ENCODE peak calls at places on chromosome 4, in eight cellular contexts. One of them, this sample, is unnamed.

GRCh38 chr4:138843611-138844010 is 172.0 kb upstream of the NOCT start:
- DNase-seq in CD8-positive, alpha-beta memory T cell: no peak
- DNase-seq in dorsolateral prefrontal cortex: no peak
- DNase-seq in Peyer's patch: peak
- DNase-seq in astrocyte of the cerebellum: no peak
- DNase-seq in choroid plexus epithelial cell: no peak
- DNase-seq in fibroblast of mammary gland: no peak
- DNase-seq in pancreas: no peak
- DNase-seq in this sample: no peak

GRCh38 chr4:80207172-80207583 is 9.9 kb downstream of the PRDM8 start:
- DNase-seq in CD8-positive, alpha-beta memory T cell: no peak
- DNase-seq in dorsolateral prefrontal cortex: no peak
- DNase-seq in Peyer's patch: no peak
- DNase-seq in astrocyte of the cerebellum: no peak
- DNase-seq in choroid plexus epithelial cell: no peak
- DNase-seq in fibroblast of mammary gland: no peak
- DNase-seq in pancreas: no peak
- DNase-seq in this sample: no peak

GRCh38 chr4:15996773-15997172 is 33.8 kb upstream of the FGFBP2 start:
- DNase-seq in CD8-positive, alpha-beta memory T cell: no peak
- DNase-seq in dorsolateral prefrontal cortex: no peak
- DNase-seq in Peyer's patch: no peak
- DNase-seq in astrocyte of the cerebellum: no peak
- DNase-seq in choroid plexus epithelial cell: peak
- DNase-seq in fibroblast of mammary gland: no peak
- DNase-seq in pancreas: no peak
- DNase-seq in this sample: no peak

GRCh38 chr4:22508376-22508775 is 7.5 kb downstream of the ADGRA3 start:
- DNase-seq in CD8-positive, alpha-beta memory T cell: no peak
- DNase-seq in dorsolateral prefrontal cortex: no peak
- DNase-seq in Peyer's patch: no peak
- DNase-seq in astrocyte of the cerebellum: no peak
- DNase-seq in choroid plexus epithelial cell: peak
- DNase-seq in fibroblast of mammary gland: no peak
- DNase-seq in pancreas: no peak
- DNase-seq in this sample: no peak

GRCh38 chr4:90118547-90119211 is 8.5 kb upstream of the CCSER1 start:
- DNase-seq in CD8-positive, alpha-beta memory T cell: no peak
- DNase-seq in dorsolateral prefrontal cortex: no peak
- DNase-seq in Peyer's patch: no peak
- DNase-seq in astrocyte of the cerebellum: no peak
- DNase-seq in choroid plexus epithelial cell: no peak
- DNase-seq in fibroblast of mammary gland: no peak
- DNase-seq in pancreas: no peak
- DNase-seq in this sample: no peak

GRCh38 chr4:147285751-147286150 is 195.1 kb upstream of the EDNRA start:
- DNase-seq in CD8-positive, alpha-beta memory T cell: no peak
- DNase-seq in dorsolateral prefrontal cortex: no peak
- DNase-seq in Peyer's patch: no peak
- DNase-seq in astrocyte of the cerebellum: peak
- DNase-seq in choroid plexus epithelial cell: peak
- DNase-seq in fibroblast of mammary gland: peak
- DNase-seq in pancreas: no peak
- DNase-seq in this sample: no peak

GRCh38 chr4:71198958-71199357 is 139.9 kb upstream of the SLC4A4 start:
- DNase-seq in CD8-positive, alpha-beta memory T cell: peak
- DNase-seq in dorsolateral prefrontal cortex: no peak
- DNase-seq in Peyer's patch: peak
- DNase-seq in astrocyte of the cerebellum: no peak
- DNase-seq in choroid plexus epithelial cell: no peak
- DNase-seq in fibroblast of mammary gland: no peak
- DNase-seq in pancreas: no peak
- DNase-seq in this sample: no peak

GRCh38 chr4:186738421-186738820 is 14.8 kb upstream of the FAT1 start:
- DNase-seq in CD8-positive, alpha-beta memory T cell: no peak
- DNase-seq in dorsolateral prefrontal cortex: no peak
- DNase-seq in Peyer's patch: no peak
- DNase-seq in astrocyte of the cerebellum: no peak
- DNase-seq in choroid plexus epithelial cell: no peak
- DNase-seq in fibroblast of mammary gland: no peak
- DNase-seq in pancreas: no peak
- DNase-seq in this sample: no peak

GRCh38 chr4:386708-387105 is 49.1 kb downstream of the ZNF141 start:
- DNase-seq in CD8-positive, alpha-beta memory T cell: no peak
- DNase-seq in dorsolateral prefrontal cortex: no peak
- DNase-seq in Peyer's patch: no peak
- DNase-seq in astrocyte of the cerebellum: no peak
- DNase-seq in choroid plexus epithelial cell: no peak
- DNase-seq in fibroblast of mammary gland: no peak
- DNase-seq in pancreas: no peak
- DNase-seq in this sample: no peak

GRCh38 chr4:385934-386707 is 48.5 kb downstream of the ZNF141 start:
- DNase-seq in CD8-positive, alpha-beta memory T cell: no peak
- DNase-seq in dorsolateral prefrontal cortex: no peak
- DNase-seq in Peyer's patch: no peak
- DNase-seq in astrocyte of the cerebellum: no peak
- DNase-seq in choroid plexus epithelial cell: no peak
- DNase-seq in fibroblast of mammary gland: no peak
- DNase-seq in pancreas: no peak
- DNase-seq in this sample: no peak

DNA sequence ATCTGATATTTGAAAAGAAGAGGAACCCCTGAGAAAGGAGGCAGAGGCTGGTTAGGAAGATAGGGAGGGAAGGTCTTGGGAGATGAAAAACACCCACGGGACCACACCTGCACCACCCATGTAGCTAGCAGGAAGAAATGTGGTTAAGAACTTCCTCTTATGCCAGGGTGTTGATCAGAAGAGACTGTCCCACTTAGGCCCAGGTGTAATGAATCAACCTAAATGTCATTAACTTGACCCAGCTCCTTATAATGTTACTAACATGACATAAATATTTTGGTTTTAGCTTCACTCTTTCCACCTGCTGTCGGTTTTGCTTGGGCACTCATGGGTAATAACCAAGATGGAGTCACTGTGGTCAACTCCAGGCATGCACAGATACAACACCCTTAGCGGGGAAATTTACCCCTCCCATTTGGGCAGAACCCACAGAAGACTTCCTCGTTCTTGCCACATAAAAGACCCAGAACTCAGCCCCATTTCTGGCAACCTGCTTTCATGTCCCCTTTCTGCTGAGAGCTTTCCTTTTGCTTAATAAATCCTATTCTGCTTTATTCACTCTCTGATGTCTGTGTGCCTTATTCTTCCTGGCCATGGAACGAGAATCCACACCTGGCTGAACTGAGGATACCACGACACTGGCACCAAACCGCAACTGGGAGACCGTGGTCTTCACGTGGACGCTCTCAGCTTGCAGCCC is 46.8 kb downstream of the ZNF141 start:
- DNase-seq in CD8-positive, alpha-beta memory T cell: no peak
- DNase-seq in dorsolateral prefrontal cortex: no peak
- DNase-seq in Peyer's patch: no peak
- DNase-seq in astrocyte of the cerebellum: no peak
- DNase-seq in choroid plexus epithelial cell: no peak
- DNase-seq in fibroblast of mammary gland: no peak
- DNase-seq in pancreas: no peak
- DNase-seq in this sample: no peak
- H3K4me3 ChIP-seq in CD8-positive, alpha-beta memory T cell: peak
- H3K4me3 ChIP-seq in dorsolateral prefrontal cortex: no peak
- H3K4me3 ChIP-seq in Peyer's patch: no peak
- H3K4me3 ChIP-seq in astrocyte of the cerebellum: no peak
- H3K4me3 ChIP-seq in choroid plexus epithelial cell: no peak
- H3K4me3 ChIP-seq in fibroblast of mammary gland: no peak
- H3K4me3 ChIP-seq in pancreas: no peak
- H3K4me3 ChIP-seq in this sample: no peak

DNA sequence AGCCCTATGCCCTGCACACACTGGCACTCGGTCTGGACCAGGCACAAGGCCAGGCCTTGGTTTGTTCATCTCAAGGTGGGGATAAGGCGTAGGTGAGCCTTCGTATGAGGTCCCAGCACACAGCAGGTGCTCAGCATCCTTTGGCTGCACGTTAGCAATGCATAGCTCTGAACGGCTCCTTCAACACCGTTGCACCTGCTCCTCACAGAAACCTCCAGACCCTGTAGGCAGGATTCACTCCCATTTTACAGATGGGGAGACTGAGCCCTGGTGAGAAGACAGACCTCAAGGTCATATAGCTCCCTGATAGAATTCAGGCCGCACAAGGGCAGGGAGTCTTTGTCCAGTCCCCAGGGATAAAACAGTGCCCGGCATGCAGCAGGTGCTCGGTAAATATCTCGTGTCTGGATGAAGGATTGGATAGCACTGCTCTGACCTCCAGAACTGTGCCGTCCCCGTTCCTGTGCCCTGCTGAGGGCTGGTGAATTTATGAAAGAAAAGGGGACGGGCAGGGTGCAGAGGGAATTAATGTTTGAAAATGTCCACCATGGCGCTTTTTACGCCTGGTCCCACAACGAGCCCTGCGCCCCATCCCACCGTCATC is 2.4 kb downstream of the PPP2R2C start:
- DNase-seq in CD8-positive, alpha-beta memory T cell: no peak
- DNase-seq in dorsolateral prefrontal cortex: no peak
- DNase-seq in Peyer's patch: peak
- DNase-seq in astrocyte of the cerebellum: no peak
- DNase-seq in choroid plexus epithelial cell: no peak
- DNase-seq in fibroblast of mammary gland: no peak
- DNase-seq in pancreas: no peak
- DNase-seq in this sample: no peak
- H3K4me3 ChIP-seq in CD8-positive, alpha-beta memory T cell: no peak
- H3K4me3 ChIP-seq in dorsolateral prefrontal cortex: peak
- H3K4me3 ChIP-seq in Peyer's patch: peak
- H3K4me3 ChIP-seq in astrocyte of the cerebellum: peak
- H3K4me3 ChIP-seq in choroid plexus epithelial cell: peak
- H3K4me3 ChIP-seq in fibroblast of mammary gland: no peak
- H3K4me3 ChIP-seq in pancreas: no peak
- H3K4me3 ChIP-seq in this sample: no peak

DNA sequence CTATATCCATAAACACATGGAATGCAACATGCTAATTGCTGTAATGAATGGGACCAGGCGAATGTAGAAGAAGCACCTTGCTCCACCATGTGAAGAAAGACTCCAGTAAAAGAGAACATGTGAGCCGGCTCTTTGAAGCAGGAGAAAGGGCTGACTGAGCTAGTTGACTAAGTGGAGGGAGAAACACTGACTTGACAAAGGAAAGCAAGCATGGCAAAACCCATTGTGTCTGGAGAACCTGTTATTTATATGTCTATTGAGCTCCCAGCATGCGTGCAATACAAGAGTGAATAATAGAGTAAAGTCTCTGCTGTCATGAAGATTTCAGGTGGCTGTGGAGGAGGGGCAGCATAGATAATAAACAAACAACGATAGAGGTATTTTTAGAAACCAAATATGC is 559.9 kb downstream of the RAB28 start:
- DNase-seq in CD8-positive, alpha-beta memory T cell: no peak
- DNase-seq in dorsolateral prefrontal cortex: no peak
- DNase-seq in Peyer's patch: no peak
- DNase-seq in astrocyte of the cerebellum: no peak
- DNase-seq in choroid plexus epithelial cell: no peak
- DNase-seq in fibroblast of mammary gland: no peak
- DNase-seq in pancreas: no peak
- DNase-seq in this sample: no peak
- H3K4me3 ChIP-seq in CD8-positive, alpha-beta memory T cell: no peak
- H3K4me3 ChIP-seq in dorsolateral prefrontal cortex: no peak
- H3K4me3 ChIP-seq in Peyer's patch: no peak
- H3K4me3 ChIP-seq in astrocyte of the cerebellum: no peak
- H3K4me3 ChIP-seq in choroid plexus epithelial cell: no peak
- H3K4me3 ChIP-seq in fibroblast of mammary gland: no peak
- H3K4me3 ChIP-seq in pancreas: no peak
- H3K4me3 ChIP-seq in this sample: no peak

DNA sequence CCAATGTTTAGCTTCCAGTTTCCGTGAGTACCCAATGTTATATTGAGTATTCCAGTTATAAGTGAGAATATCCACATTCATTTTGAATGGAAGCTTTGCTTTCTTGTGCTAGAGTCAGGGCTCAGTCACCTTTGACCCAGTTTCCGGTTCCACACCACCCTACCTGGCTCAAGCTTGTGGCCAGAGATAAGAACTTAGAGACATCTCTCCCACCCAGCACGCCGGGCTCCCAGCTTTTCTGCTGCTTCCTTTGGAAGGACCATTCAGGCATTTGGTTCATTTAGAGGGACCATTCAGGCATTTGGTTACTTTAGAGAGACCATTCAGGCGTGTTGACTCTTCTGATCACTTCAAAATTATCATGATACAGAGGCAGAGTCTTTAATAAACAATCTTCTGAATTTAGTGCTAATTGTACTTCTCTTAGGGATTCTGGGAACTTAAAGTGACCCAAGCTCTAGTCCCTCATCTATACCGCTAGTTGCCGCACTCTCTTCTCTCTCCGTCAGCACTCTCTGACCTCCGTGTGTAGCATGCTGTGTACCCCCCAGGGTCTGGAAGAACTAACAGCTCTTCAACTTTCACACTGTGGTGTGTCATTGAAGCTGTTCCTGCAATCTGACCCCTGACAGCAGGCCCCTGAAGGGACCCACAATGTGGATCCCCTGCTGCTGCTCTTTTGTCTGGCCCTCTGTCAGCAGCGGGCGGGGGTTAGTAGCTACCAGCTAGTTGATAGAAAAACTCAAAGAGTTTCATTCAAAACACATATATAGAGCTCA is 943.1 kb downstream of the ARAP2 start:
- DNase-seq in CD8-positive, alpha-beta memory T cell: no peak
- DNase-seq in dorsolateral prefrontal cortex: no peak
- DNase-seq in Peyer's patch: no peak
- DNase-seq in astrocyte of the cerebellum: no peak
- DNase-seq in choroid plexus epithelial cell: no peak
- DNase-seq in fibroblast of mammary gland: no peak
- DNase-seq in pancreas: no peak
- DNase-seq in this sample: no peak
- H3K4me3 ChIP-seq in CD8-positive, alpha-beta memory T cell: no peak
- H3K4me3 ChIP-seq in dorsolateral prefrontal cortex: no peak
- H3K4me3 ChIP-seq in Peyer's patch: no peak
- H3K4me3 ChIP-seq in astrocyte of the cerebellum: no peak
- H3K4me3 ChIP-seq in choroid plexus epithelial cell: no peak
- H3K4me3 ChIP-seq in fibroblast of mammary gland: no peak
- H3K4me3 ChIP-seq in pancreas: no peak
- H3K4me3 ChIP-seq in this sample: no peak

GRCh38 chr4:113905301-113905700 is 74.1 kb downstream of the ARSJ start:
- DNase-seq in CD8-positive, alpha-beta memory T cell: no peak
- DNase-seq in dorsolateral prefrontal cortex: no peak
- DNase-seq in Peyer's patch: no peak
- DNase-seq in astrocyte of the cerebellum: no peak
- DNase-seq in choroid plexus epithelial cell: peak
- DNase-seq in fibroblast of mammary gland: no peak
- DNase-seq in pancreas: no peak
- DNase-seq in this sample: no peak

GRCh38 chr4:113899260-113900177 is 79.9 kb downstream of the ARSJ start:
- DNase-seq in CD8-positive, alpha-beta memory T cell: peak
- DNase-seq in dorsolateral prefrontal cortex: no peak
- DNase-seq in Peyer's patch: peak
- DNase-seq in astrocyte of the cerebellum: no peak
- DNase-seq in choroid plexus epithelial cell: no peak
- DNase-seq in fibroblast of mammary gland: no peak
- DNase-seq in pancreas: no peak
- DNase-seq in this sample: no peak

GRCh38 chr4:113907559-113907958 is 71.9 kb downstream of the ARSJ start:
- DNase-seq in CD8-positive, alpha-beta memory T cell: no peak
- DNase-seq in dorsolateral prefrontal cortex: no peak
- DNase-seq in Peyer's patch: no peak
- DNase-seq in astrocyte of the cerebellum: no peak
- DNase-seq in choroid plexus epithelial cell: no peak
- DNase-seq in fibroblast of mammary gland: no peak
- DNase-seq in pancreas: no peak
- DNase-seq in this sample: no peak

GRCh38 chr4:113901994-113902787 is 77.3 kb downstream of the ARSJ start:
- DNase-seq in CD8-positive, alpha-beta memory T cell: peak
- DNase-seq in dorsolateral prefrontal cortex: no peak
- DNase-seq in Peyer's patch: peak
- DNase-seq in astrocyte of the cerebellum: no peak
- DNase-seq in choroid plexus epithelial cell: no peak
- DNase-seq in fibroblast of mammary gland: no peak
- DNase-seq in pancreas: peak
- DNase-seq in this sample: peak
- H3K4me3 ChIP-seq in CD8-positive, alpha-beta memory T cell: peak
- H3K4me3 ChIP-seq in dorsolateral prefrontal cortex: no peak
- H3K4me3 ChIP-seq in Peyer's patch: no peak
- H3K4me3 ChIP-seq in astrocyte of the cerebellum: no peak
- H3K4me3 ChIP-seq in choroid plexus epithelial cell: no peak
- H3K4me3 ChIP-seq in fibroblast of mammary gland: no peak
- H3K4me3 ChIP-seq in pancreas: no peak
- H3K4me3 ChIP-seq in this sample: no peak